ENCODE peak calls at places on chromosomes 12 and 14, in ten cellular contexts. Q, C, Y, M, S, Z, U, A, H and V are unnamed samples.

GRCh38 chr12:84857809-84858208 is 54.8 kb downstream of the SLC6A15 start:
- DNase-seq in Z (no peak), Q (no peak), A (no peak), U (no peak), S (no peak), C (no peak), H (no peak), Y (no peak), M (no peak), V (no peak)

GRCh38 chr14:75422169-75422568 is 5.7 kb upstream of the JDP2 start:
- DNase-seq in H (no peak), Q (no peak), U (no peak), Z (peak), S (no peak), A (no peak), C (no peak), M (no peak), Y (no peak), V (no peak)

GRCh38 chr14:42163136-42163535 is 556.5 kb downstream of the LRFN5 start:
- DNase-seq in C (peak), Y (peak), Q (no peak), M (no peak), A (no peak), U (no peak), S (no peak), Z (no peak), H (no peak), V (peak)

GRCh38 chr12:104049278-104050257 is at the start of gene GLT8D2:
- DNase-seq in C (no peak), U (peak), S (no peak), A (peak), Y (peak), Z (no peak), M (no peak), Q (no peak), H (no peak), V (peak)

GRCh38 chr12:57135487-57135886 is 7.2 kb downstream of the LRP1 start:
- DNase-seq in A (peak), Z (no peak), C (no peak), U (no peak), Q (no peak), M (no peak), S (no peak), H (no peak), Y (no peak), V (no peak)

GRCh38 chr12:89140580-89141236 is 211.6 kb downstream of the DUSP6 start:
- DNase-seq in S (no peak), Q (no peak), U (no peak), Z (no peak), Y (no peak), M (no peak), C (no peak), H (no peak), A (no peak), V (no peak)

GRCh38 chr14:96735509-96735908 is 61.7 kb upstream of the VRK1 start:
- DNase-seq in Y (peak), H (no peak), U (no peak), Z (no peak), C (peak), Q (no peak), S (no peak), M (no peak), A (no peak), V (peak)

GRCh38 chr12:23857201-23857600 is 92.3 kb downstream of the SOX5 start:
- DNase-seq in Z (no peak), C (no peak), S (no peak), A (no peak), H (no peak), Y (no peak), M (no peak), U (no peak), Q (no peak), V (no peak)

GRCh38 chr14:25049559-25050493 is at the start of gene STXBP6:
- DNase-seq in Z (no peak), Q (peak), S (peak), U (peak), H (no peak), A (peak), Y (peak), C (peak), M (no peak), V (peak)

GRCh38 chr12:1523558-1524050 is 70.8 kb downstream of the FBXL14 start:
- DNase-seq in C (no peak), Z (no peak), A (peak), S (no peak), H (no peak), M (peak), U (no peak), Y (no peak), Q (no peak), V (no peak)

GRCh38 chr12:64178122-64178521 is 44.0 kb downstream of the KICS2 start:
- DNase-seq in A (no peak), S (no peak), Y (no peak), C (no peak), M (no peak), Q (no peak), H (no peak), U (no peak), Z (peak), V (no peak)

GRCh38 chr14:105474478-105475268 is at the start of gene CRIP2:
- DNase-seq in Y (peak), A (peak), M (no peak), U (no peak), C (peak), Z (peak), Q (peak), S (no peak), H (peak), V (peak)

GRCh38 chr14:95645016-95645996 is 40.9 kb upstream of the TCL1B start:
- DNase-seq in S (no peak), H (no peak), Y (no peak), Q (no peak), A (no peak), U (no peak), M (no peak), Z (no peak), C (no peak), V (no peak)

GRCh38 chr14:60014402-60014801 is 77.3 kb upstream of the PCNX4 start:
- DNase-seq in M (no peak), Y (no peak), Q (no peak), Z (no peak), A (no peak), S (no peak), H (no peak), C (no peak), U (no peak), V (no peak)

GRCh38 chr14:73014105-73014504 is 12.8 kb downstream of the ZFYVE1 start:
- DNase-seq in M (no peak), U (no peak), Z (no peak), A (no peak), Q (no peak), Y (no peak), C (no peak), S (no peak), H (peak), V (no peak)

GRCh38 chr12:110533607-110534006 is 31.5 kb downstream of the RAD9B start:
- DNase-seq in H (no peak), M (no peak), Q (no peak), Z (no peak), S (no peak), Y (no peak), A (no peak), C (no peak), U (no peak), V (no peak)

GRCh38 chr14:29558516-29558915 is 369.1 kb downstream of the PRKD1 start:
- DNase-seq in H (no peak), C (no peak), Z (no peak), A (no peak), S (no peak), Y (no peak), Q (no peak), U (no peak), M (no peak), V (no peak)

GRCh38 chr12:38905480-38906351 is at the start of gene CPNE8:
- DNase-seq in U (peak), S (peak), H (peak), Y (no peak), M (no peak), A (peak), Q (peak), Z (peak), C (peak), V (no peak)

GRCh38 chr12:3032770-3033537 is 44.2 kb upstream of the TSPAN9 start:
- DNase-seq in S (no peak), H (no peak), A (no peak), U (no peak), Z (no peak), M (no peak), Y (no peak), Q (no peak), C (no peak), V (no peak)

GRCh38 chr14:34713681-34714319 is 593 bp downstream of the CFL2 start:
- DNase-seq in M (no peak), U (no peak), Q (peak), H (no peak), Z (peak), A (peak), C (peak), S (peak), Y (peak), V (peak)

GRCh38 chr14:57848353-57848752 is 17.5 kb downstream of the SLC35F4 start:
- DNase-seq in Y (no peak), U (no peak), A (no peak), C (no peak), Z (no peak), Q (no peak), H (no peak), S (no peak), M (no peak), V (no peak)

GRCh38 chr12:49874142-49874897 is 29.4 kb downstream of the FAIM2 start:
- DNase-seq in H (no peak), C (no peak), U (peak), Q (no peak), Y (no peak), S (peak), A (no peak), Z (no peak), M (no peak), V (no peak)

GRCh38 chr12:75655233-75655879 is 143.9 kb upstream of the KRR1 start:
- DNase-seq in H (no peak), U (no peak), S (no peak), Y (no peak), A (no peak), C (no peak), Z (no peak), Q (no peak), M (no peak), V (no peak)

GRCh38 chr14:95023886-95024285 is 133.4 kb downstream of the DICER1 start:
- DNase-seq in A (no peak), H (no peak), U (no peak), M (no peak), Q (no peak), S (no peak), Y (no peak), C (no peak), Z (no peak), V (no peak)